ENCODE peak calls at places on chromosomes 11 and 22, in eight cellular contexts. J is heart left ventricle; A is left ventricle myocardium inferior; H is testis; N is effector memory CD4-positive, alpha-beta T cell; S is CD8-positive, alpha-beta T cell; V is heart right ventricle; C is kidney. X is an unnamed sample.

GRCh38 chr11:2436013-2436520 is 8.2 kb downstream of the TRPM5 start:
- DNase-seq in J (no peak), A (no peak), H (no peak), N (no peak), S (no peak), V (no peak), C (peak; percentile 55), X (peak; percentile 45)

GRCh38 chr22:45263790-45264269 is 20.9 kb upstream of the UPK3A start:
- DNase-seq in J (peak; percentile 86), A (peak; percentile 72), H (peak; percentile 87), N (no peak), S (no peak), V (peak; percentile 71), C (peak; percentile 92), X (peak; percentile 71)

GRCh38 chr11:105265859-105266258 is 126.3 kb upstream of the CARD18 start:
- DNase-seq in J (no peak), A (no peak), H (no peak), N (no peak), S (no peak), V (no peak), C (no peak), X (no peak)

GRCh38 chr11:23540101-23540561 is 679.9 kb upstream of the CCDC179 start:
- DNase-seq in J (no peak), A (no peak), H (peak; percentile 23), N (no peak), S (no peak), V (no peak), C (no peak), X (peak; percentile 21)

GRCh38 chr22:44729391-44730012 is 22.9 kb upstream of the ARHGAP8 start:
- DNase-seq in J (peak; percentile 74), A (peak; percentile 57), H (peak; percentile 66), N (no peak), S (no peak), V (peak; percentile 61), C (no peak), X (peak; percentile 67)

GRCh38 chr11:66467756-66468155 is 1.1 kb downstream of the PELI3 start:
- DNase-seq in J (peak; percentile 47), A (no peak), H (peak; percentile 28), N (peak; percentile 12), S (no peak), V (no peak), C (peak; percentile 75), X (no peak)

GRCh38 chr22:26949193-26949592 is 291.8 kb downstream of the MIAT start:
- DNase-seq in J (no peak), A (no peak), H (no peak), N (no peak), S (no peak), V (no peak), C (no peak), X (no peak)

GRCh38 chr11:124725719-124726105 is 14.0 kb upstream of the NRGN start:
- DNase-seq in J (no peak), A (no peak), H (no peak), N (no peak), S (no peak), V (no peak), C (no peak), X (no peak)

GRCh38 chr11:118924591-118925585 is 838 bp downstream of the BCL9L start:
- DNase-seq in J (peak; percentile 75), A (peak; percentile 62), H (peak; percentile 76), N (no peak), S (no peak), V (peak; percentile 56), C (peak; percentile 83), X (peak; percentile 88)

GRCh38 chr22:35739642-35740041 is 22.0 kb downstream of the APOL5 start:
- DNase-seq in J (no peak), A (no peak), H (no peak), N (no peak), S (no peak), V (no peak), C (no peak), X (no peak)

GRCh38 chr11:122186439-122187080 is 70.5 kb upstream of the BLID start:
- DNase-seq in J (no peak), A (no peak), H (no peak), N (no peak), S (no peak), V (no peak), C (no peak), X (no peak)

GRCh38 chr22:28181332-28181731 is 262.3 kb upstream of the PITPNB start:
- DNase-seq in J (no peak), A (no peak), H (no peak), N (no peak), S (no peak), V (no peak), C (no peak), X (no peak)

GRCh38 chr11:66264893-66265292 is 3.5 kb upstream of the RAB1B start:
- DNase-seq in J (no peak), A (no peak), H (no peak), N (peak; percentile 16), S (no peak), V (no peak), C (no peak), X (peak; percentile 20)

GRCh38 chr11:2277933-2278523 is 7.6 kb upstream of the ASCL2 start:
- DNase-seq in J (no peak), A (no peak), H (peak; percentile 15), N (no peak), S (no peak), V (no peak), C (peak; percentile 70), X (no peak)

GRCh38 chr22:45905326-45905923 is 71.5 kb downstream of the WNT7B start:
- DNase-seq in J (no peak), A (no peak), H (no peak), N (no peak), S (no peak), V (no peak), C (no peak), X (no peak)

GRCh38 chr22:45157907-45158306 is 5.8 kb upstream of the NUP50 start:
- DNase-seq in J (no peak), A (no peak), H (no peak), N (no peak), S (no peak), V (no peak), C (no peak), X (no peak)

GRCh38 chr11:75342231-75342918 is 9.1 kb downstream of the ARRB1 start:
- DNase-seq in J (peak; percentile 21), A (no peak), H (no peak), N (no peak), S (no peak), V (no peak), C (peak; percentile 68), X (no peak)
- H3K27ac ChIP-seq in J (peak overlapping the region; percentile 96), A (peak overlapping the region; percentile 94), H (peak overlapping the region; percentile 67), N (no peak overlapping the region), S (no peak overlapping the region), V (peak overlapping the region; percentile 84), C (no peak overlapping the region), X (peak overlapping the region; percentile 68)

GRCh38 chr22:39462443-39463147 is 5.8 kb downstream of the MGAT3 start:
- DNase-seq in J (peak; percentile 63), A (peak; percentile 63), H (no peak), N (no peak), S (no peak), V (peak; percentile 74), C (peak; percentile 88), X (no peak)
- H3K4me1 ChIP-seq in J (peaks cover 69% of the 10 kb centered on the region), A (peaks cover 76% of the 10 kb centered on the region), H (peaks cover 51% of the 10 kb centered on the region), N (peaks cover 5% of the 10 kb centered on the region), S (peaks cover 8% of the 10 kb centered on the region), V (peaks cover 54% of the 10 kb centered on the region), C (peaks cover 15% of the 10 kb centered on the region), X (no peaks in the 10 kb centered on the region)

GRCh38 chr11:46350695-46351094 is 3.4 kb downstream of the DGKZ start:
- DNase-seq in J (peak; percentile 17), A (no peak), H (no peak), N (no peak), S (no peak), V (no peak), C (no peak), X (no peak)

GRCh38 chr11:46353706-46354105 is 6.4 kb downstream of the DGKZ start:
- DNase-seq in J (peak; percentile 32), A (no peak), H (no peak), N (no peak), S (no peak), V (no peak), C (no peak), X (no peak)

GRCh38 chr11:46351148-46351547 is 3.9 kb downstream of the DGKZ start:
- DNase-seq in J (peak; percentile 21), A (no peak), H (no peak), N (no peak), S (no peak), V (no peak), C (no peak), X (no peak)

GRCh38 chr11:46351606-46352005 is 4.3 kb downstream of the DGKZ start:
- DNase-seq in J (peak; percentile 28), A (no peak), H (no peak), N (no peak), S (no peak), V (no peak), C (no peak), X (peak; percentile 56)

DNA sequence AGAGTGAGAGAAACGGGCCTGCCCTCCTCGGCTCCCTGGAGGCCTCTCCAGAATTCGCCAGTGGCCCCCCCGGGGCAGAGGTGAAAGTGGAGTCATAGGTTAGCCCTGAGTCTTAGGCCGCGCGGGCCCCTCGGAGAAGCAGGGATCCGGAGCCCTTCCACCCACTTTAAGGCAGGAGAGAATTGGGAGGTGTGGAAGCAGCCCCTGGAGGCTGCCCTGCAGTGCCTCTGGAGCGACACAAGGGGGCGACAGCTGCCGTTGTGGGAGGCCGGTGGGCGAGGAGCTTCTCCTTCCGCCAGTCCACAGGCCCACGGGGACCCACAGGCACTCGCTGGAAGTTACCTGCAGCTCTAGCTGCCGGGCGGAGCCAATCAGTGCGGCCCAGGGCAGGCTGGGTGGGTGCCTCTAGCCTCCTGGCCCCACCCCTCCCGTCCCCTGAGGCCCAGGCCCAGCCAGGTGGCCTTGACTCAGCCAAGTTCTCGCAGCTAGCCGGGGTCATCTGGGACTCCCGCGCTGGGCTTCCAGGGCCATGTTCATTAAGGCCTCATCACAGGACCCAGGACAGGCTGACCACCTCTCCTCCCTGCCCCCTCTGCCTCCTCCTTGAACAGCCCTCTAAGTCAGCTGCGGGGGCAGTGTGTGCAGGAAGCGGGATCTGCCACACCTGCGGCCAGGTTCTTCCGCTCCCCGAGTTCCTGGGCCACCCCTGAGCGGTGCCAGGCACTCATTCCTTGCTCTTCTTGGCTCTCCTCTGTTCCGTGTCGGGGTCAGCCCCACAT is 5.0 kb downstream of the DGKZ start:
- DNase-seq in J (peak; percentile 60), A (no peak), H (peak; percentile 82), N (peak; percentile 76), S (peak; percentile 64), V (peak; percentile 66), C (peak; percentile 82), X (peak; percentile 84)
- H3K27ac ChIP-seq in J (peak overlapping the region; percentile 86), A (peak overlapping the region; percentile 77), H (no peak overlapping the region), N (peak overlapping the region; percentile 63), S (peak overlapping the region; percentile 27), V (peak overlapping the region; percentile 70), C (peak overlapping the region; percentile 18), X (peak overlapping the region; percentile 77)

DNA sequence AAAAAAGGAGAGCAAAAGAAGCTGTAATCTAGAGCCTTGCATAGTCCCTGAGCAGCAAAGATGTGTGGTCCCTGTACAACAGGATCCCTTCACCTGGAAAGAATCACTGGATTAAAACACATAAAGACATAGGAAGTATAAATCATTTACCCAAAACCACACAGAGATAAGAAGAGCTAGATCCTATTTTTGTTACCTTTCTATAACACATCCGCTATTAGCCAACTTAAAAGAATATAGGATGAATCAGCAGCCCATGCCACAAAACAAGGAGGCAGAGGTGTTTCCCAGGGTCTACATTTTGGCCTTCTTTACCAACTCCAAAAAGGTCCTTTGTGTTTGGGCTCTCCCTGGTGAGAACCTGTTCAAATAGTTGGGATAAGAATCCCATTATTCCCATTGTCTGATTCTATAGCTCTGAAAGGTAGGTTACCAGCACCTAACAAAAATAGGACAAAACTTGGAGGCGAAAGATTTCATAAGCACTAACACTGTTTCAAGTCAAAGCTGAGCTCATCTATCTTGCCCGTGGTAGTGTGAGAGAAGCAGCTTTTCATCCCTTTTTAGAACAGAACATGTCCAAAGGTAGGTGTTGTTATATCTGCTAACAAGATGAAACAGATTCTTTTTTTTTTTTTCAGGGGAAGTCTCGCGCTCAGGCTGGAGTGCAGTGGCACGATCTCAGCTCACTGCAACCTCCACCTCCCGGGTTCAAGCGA is 26.8 kb downstream of the PAK1 start:
- DNase-seq in J (no peak), A (no peak), H (no peak), N (no peak), S (no peak), V (no peak), C (no peak), X (no peak)
- H3K4me1 ChIP-seq in J (no peaks in the 10 kb centered on the region), A (no peaks in the 10 kb centered on the region), H (no peaks in the 10 kb centered on the region), N (no peaks in the 10 kb centered on the region), S (peaks cover 19% of the 10 kb centered on the region), V (peaks cover 40% of the 10 kb centered on the region), C (peaks cover 2% of the 10 kb centered on the region), X (peaks cover 10% of the 10 kb centered on the region)